ENCODE peak calls at places on chromosome 7, in eight cellular contexts. One of them, this sample, is unnamed.

GRCh38 chr7:409344-410281 is 110.0 kb downstream of the PDGFA start:
- DNase-seq in GM13977: no peak
- DNase-seq in mesothelial cell of epicardium: peak; percentile 33
- DNase-seq in activated naive CD4-positive, alpha-beta T cell treated with anti-CD3 and anti-CD28 coated beads, Interleukin-2, amount 10 ng/mL, durations not matched to agents 7 days and 5 days: no peak
- DNase-seq in nephron progenitor cell: peak; percentile 36
- DNase-seq in fibroblast of mammary gland: no peak
- DNase-seq in stimulated activated CD4-positive, alpha-beta T cell treated with anti-CD3 and anti-CD28 coated beads, Interleukin-1b, Interleukin-23, amount 100 ng/mL, for 24 hours: no peak
- DNase-seq in cardiac muscle cell: no peak
- DNase-seq in this sample: no peak

GRCh38 chr7:39942883-39943282 is 7.2 kb upstream of the CDK13 start:
- DNase-seq in cardiac muscle cell: no peak
- DNase-seq in GM13977: no peak
- DNase-seq in mesothelial cell of epicardium: no peak
- DNase-seq in stimulated activated CD4-positive, alpha-beta T cell treated with anti-CD3 and anti-CD28 coated beads, Interleukin-1b, Interleukin-23, amount 100 ng/mL, for 24 hours: no peak
- DNase-seq in fibroblast of mammary gland: no peak
- DNase-seq in nephron progenitor cell: no peak
- DNase-seq in activated naive CD4-positive, alpha-beta T cell treated with anti-CD3 and anti-CD28 coated beads, Interleukin-2, amount 10 ng/mL, durations not matched to agents 7 days and 5 days: no peak
- DNase-seq in this sample: no peak

GRCh38 chr7:21099955-21100354 is 313.3 kb upstream of the SP8 start:
- DNase-seq in activated naive CD4-positive, alpha-beta T cell treated with anti-CD3 and anti-CD28 coated beads, Interleukin-2, amount 10 ng/mL, durations not matched to agents 7 days and 5 days: no peak
- DNase-seq in GM13977: no peak
- DNase-seq in mesothelial cell of epicardium: no peak
- DNase-seq in fibroblast of mammary gland: no peak
- DNase-seq in nephron progenitor cell: no peak
- DNase-seq in stimulated activated CD4-positive, alpha-beta T cell treated with anti-CD3 and anti-CD28 coated beads, Interleukin-1b, Interleukin-23, amount 100 ng/mL, for 24 hours: no peak
- DNase-seq in cardiac muscle cell: no peak
- DNase-seq in this sample: no peak

GRCh38 chr7:11133436-11133959 is 159.8 kb downstream of the PHF14 start:
- DNase-seq in stimulated activated CD4-positive, alpha-beta T cell treated with anti-CD3 and anti-CD28 coated beads, Interleukin-1b, Interleukin-23, amount 100 ng/mL, for 24 hours: no peak
- DNase-seq in mesothelial cell of epicardium: no peak
- DNase-seq in activated naive CD4-positive, alpha-beta T cell treated with anti-CD3 and anti-CD28 coated beads, Interleukin-2, amount 10 ng/mL, durations not matched to agents 7 days and 5 days: no peak
- DNase-seq in GM13977: no peak
- DNase-seq in nephron progenitor cell: no peak
- DNase-seq in fibroblast of mammary gland: no peak
- DNase-seq in cardiac muscle cell: no peak
- DNase-seq in this sample: no peak

GRCh38 chr7:129497156-129497555 is 5.2 kb upstream of the SMKR1 start:
- DNase-seq in mesothelial cell of epicardium: no peak
- DNase-seq in activated naive CD4-positive, alpha-beta T cell treated with anti-CD3 and anti-CD28 coated beads, Interleukin-2, amount 10 ng/mL, durations not matched to agents 7 days and 5 days: no peak
- DNase-seq in GM13977: no peak
- DNase-seq in fibroblast of mammary gland: no peak
- DNase-seq in cardiac muscle cell: no peak
- DNase-seq in nephron progenitor cell: no peak
- DNase-seq in stimulated activated CD4-positive, alpha-beta T cell treated with anti-CD3 and anti-CD28 coated beads, Interleukin-1b, Interleukin-23, amount 100 ng/mL, for 24 hours: no peak
- DNase-seq in this sample: no peak

GRCh38 chr7:149774237-149775175 is 1.1 kb upstream of the ZNF467 start:
- DNase-seq in mesothelial cell of epicardium: no peak
- DNase-seq in nephron progenitor cell: no peak
- DNase-seq in activated naive CD4-positive, alpha-beta T cell treated with anti-CD3 and anti-CD28 coated beads, Interleukin-2, amount 10 ng/mL, durations not matched to agents 7 days and 5 days: no peak
- DNase-seq in cardiac muscle cell: peak; percentile 34
- DNase-seq in GM13977: no peak
- DNase-seq in stimulated activated CD4-positive, alpha-beta T cell treated with anti-CD3 and anti-CD28 coated beads, Interleukin-1b, Interleukin-23, amount 100 ng/mL, for 24 hours: no peak
- DNase-seq in fibroblast of mammary gland: no peak
- DNase-seq in this sample: no peak

GRCh38 chr7:31111109-31111451 is 59.0 kb downstream of the ADCYAP1R1 start:
- DNase-seq in GM13977: no peak
- DNase-seq in nephron progenitor cell: no peak
- DNase-seq in stimulated activated CD4-positive, alpha-beta T cell treated with anti-CD3 and anti-CD28 coated beads, Interleukin-1b, Interleukin-23, amount 100 ng/mL, for 24 hours: no peak
- DNase-seq in cardiac muscle cell: no peak
- DNase-seq in activated naive CD4-positive, alpha-beta T cell treated with anti-CD3 and anti-CD28 coated beads, Interleukin-2, amount 10 ng/mL, durations not matched to agents 7 days and 5 days: no peak
- DNase-seq in fibroblast of mammary gland: no peak
- DNase-seq in mesothelial cell of epicardium: no peak
- DNase-seq in this sample: no peak

GRCh38 chr7:36961097-36961496 is 236.8 kb upstream of the AOAH start:
- DNase-seq in GM13977: no peak
- DNase-seq in cardiac muscle cell: no peak
- DNase-seq in nephron progenitor cell: no peak
- DNase-seq in mesothelial cell of epicardium: no peak
- DNase-seq in activated naive CD4-positive, alpha-beta T cell treated with anti-CD3 and anti-CD28 coated beads, Interleukin-2, amount 10 ng/mL, durations not matched to agents 7 days and 5 days: no peak
- DNase-seq in fibroblast of mammary gland: no peak
- DNase-seq in stimulated activated CD4-positive, alpha-beta T cell treated with anti-CD3 and anti-CD28 coated beads, Interleukin-1b, Interleukin-23, amount 100 ng/mL, for 24 hours: no peak
- DNase-seq in this sample: no peak

GRCh38 chr7:5528071-5528814 is 104.6 kb upstream of the TNRC18 start:
- DNase-seq in mesothelial cell of epicardium: no peak
- DNase-seq in activated naive CD4-positive, alpha-beta T cell treated with anti-CD3 and anti-CD28 coated beads, Interleukin-2, amount 10 ng/mL, durations not matched to agents 7 days and 5 days: peak; percentile 64
- DNase-seq in stimulated activated CD4-positive, alpha-beta T cell treated with anti-CD3 and anti-CD28 coated beads, Interleukin-1b, Interleukin-23, amount 100 ng/mL, for 24 hours: peak; percentile 30
- DNase-seq in cardiac muscle cell: peak; percentile 60
- DNase-seq in fibroblast of mammary gland: peak; percentile 45
- DNase-seq in nephron progenitor cell: no peak
- DNase-seq in GM13977: no peak
- DNase-seq in this sample: peak; percentile 53

GRCh38 chr7:30864146-30864545 is 47.5 kb upstream of the AQP1 start:
- DNase-seq in fibroblast of mammary gland: no peak
- DNase-seq in GM13977: no peak
- DNase-seq in cardiac muscle cell: peak; percentile 57
- DNase-seq in nephron progenitor cell: no peak
- DNase-seq in activated naive CD4-positive, alpha-beta T cell treated with anti-CD3 and anti-CD28 coated beads, Interleukin-2, amount 10 ng/mL, durations not matched to agents 7 days and 5 days: no peak
- DNase-seq in mesothelial cell of epicardium: no peak
- DNase-seq in stimulated activated CD4-positive, alpha-beta T cell treated with anti-CD3 and anti-CD28 coated beads, Interleukin-1b, Interleukin-23, amount 100 ng/mL, for 24 hours: no peak
- DNase-seq in this sample: no peak

GRCh38 chr7:56495165-56495564 is 378.9 kb upstream of the NUPR2 start:
- DNase-seq in nephron progenitor cell: no peak
- DNase-seq in activated naive CD4-positive, alpha-beta T cell treated with anti-CD3 and anti-CD28 coated beads, Interleukin-2, amount 10 ng/mL, durations not matched to agents 7 days and 5 days: no peak
- DNase-seq in fibroblast of mammary gland: no peak
- DNase-seq in stimulated activated CD4-positive, alpha-beta T cell treated with anti-CD3 and anti-CD28 coated beads, Interleukin-1b, Interleukin-23, amount 100 ng/mL, for 24 hours: no peak
- DNase-seq in GM13977: no peak
- DNase-seq in mesothelial cell of epicardium: no peak
- DNase-seq in cardiac muscle cell: no peak
- DNase-seq in this sample: no peak

This sample was measured in amniotic epithelial cell.